ENCODE peak calls at places on chromosomes 7 and 10, in eight cellular contexts. N, O, I, W, T, J, R and Y are unnamed samples.

GRCh38 chr7:41219276-41219675 is 483.6 kb downstream of the INHBA start:
- DNase-seq in I (no peak), T (no peak), O (peak), R (no peak), J (no peak), W (no peak), N (peak), Y (peak)

GRCh38 chr10:49784631-49785030 is 22.5 kb upstream of the OGDHL start:
- DNase-seq in O (no peak), W (no peak), N (no peak), T (no peak), J (peak), R (peak), I (no peak), Y (no peak)

GRCh38 chr7:14385074-14385473 is 395.6 kb upstream of the ETV1 start:
- DNase-seq in T (no peak), W (no peak), O (no peak), N (peak), I (no peak), R (no peak), J (no peak), Y (peak)

GRCh38 chr7:80362677-80363076 is 149.2 kb downstream of the GNAT3 start:
- DNase-seq in J (no peak), N (peak), T (no peak), O (no peak), R (no peak), I (no peak), W (no peak), Y (no peak)

GRCh38 chr7:36430171-36430570 is 40.5 kb downstream of the ANLN start:
- DNase-seq in J (no peak), O (peak), I (no peak), T (no peak), N (peak), W (no peak), R (no peak), Y (no peak)

GRCh38 chr7:3730271-3730670 is 429.2 kb downstream of the SDK1 start:
- DNase-seq in R (no peak), J (no peak), I (no peak), T (no peak), O (peak), N (peak), W (no peak), Y (no peak)

GRCh38 chr10:78251041-78251434 is 217.4 kb downstream of the RPS24 start:
- DNase-seq in W (no peak), J (no peak), T (no peak), N (no peak), O (no peak), I (no peak), R (no peak), Y (no peak)

GRCh38 chr7:155147172-155147571 is 77.0 kb downstream of the HTR5A start:
- DNase-seq in T (no peak), W (no peak), N (no peak), O (no peak), I (no peak), R (no peak), J (no peak), Y (no peak)

GRCh38 chr10:61837748-61838055 is 63.8 kb upstream of the ARID5B start:
- DNase-seq in J (peak), O (peak), T (no peak), I (peak), W (no peak), N (no peak), R (no peak), Y (no peak)

DNA sequence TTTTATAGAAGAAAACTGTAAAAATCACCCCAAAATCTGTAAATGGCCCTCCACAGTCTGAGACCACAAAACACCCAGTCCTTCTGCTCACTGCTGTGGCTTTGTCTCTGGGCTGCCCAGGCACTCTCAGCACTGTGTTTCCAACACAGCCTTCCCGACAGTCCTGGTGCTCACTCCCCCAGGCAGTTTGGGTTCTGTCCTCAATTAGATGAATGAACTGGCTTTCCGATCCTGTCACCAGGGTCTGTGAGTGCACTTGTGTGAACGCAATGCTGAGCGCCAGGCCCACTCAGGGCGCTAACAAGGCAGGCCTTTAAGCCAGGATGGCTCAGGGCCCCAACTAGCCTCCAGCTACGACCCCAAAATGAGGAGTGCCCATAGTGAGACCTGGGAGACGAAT is 3.3 kb downstream of the MAD1L1 start:
- DNase-seq in R (peak), N (no peak), J (no peak), W (no peak), T (no peak), I (no peak), O (no peak), Y (no peak)
- H3K27ac ChIP-seq in R (no peak), N (no peak), J (no peak), W (no peak), T (no peak), I (no peak), O (no peak), Y (no peak)

GRCh38 chr7:30450123-30450982 is 28.2 kb downstream of the NOD1 start:
- DNase-seq in T (no peak), N (no peak), J (no peak), R (no peak), I (no peak), O (no peak), W (no peak), Y (no peak)
- H3K9ac ChIP-seq in T (no peak), N (no peak), J (no peak), R (no peak), I (no peak), O (no peak), W (no peak), Y (no peak)

DNA sequence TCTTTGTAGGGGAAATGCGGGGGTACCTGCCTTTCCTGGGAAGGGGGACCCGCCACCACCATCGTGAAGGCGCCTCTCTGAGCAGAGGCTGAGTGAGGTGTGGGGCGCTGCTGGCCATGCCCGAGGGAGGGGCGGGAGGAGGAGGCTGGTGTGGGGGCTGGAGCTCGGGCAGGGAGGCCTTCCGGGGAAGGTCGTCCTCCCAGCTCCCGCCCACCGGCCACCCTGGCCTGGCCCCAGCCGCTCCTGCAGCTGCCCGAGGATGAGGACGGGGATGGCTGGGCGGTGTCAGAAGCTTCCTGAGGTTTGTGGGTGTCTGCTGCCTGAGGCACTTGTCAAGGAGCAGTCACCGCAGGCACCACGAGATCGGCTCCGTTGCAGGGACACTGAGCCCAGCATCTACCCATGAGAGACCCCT is 11.4 kb downstream of the PWWP2B start:
- DNase-seq in T (no peak), O (no peak), I (no peak), R (no peak), J (peak), N (no peak), W (no peak), Y (peak)
- H3K27ac ChIP-seq in T (no peak), O (no peak), I (no peak), R (no peak), J (peak), N (peak), W (peak), Y (no peak)

DNA sequence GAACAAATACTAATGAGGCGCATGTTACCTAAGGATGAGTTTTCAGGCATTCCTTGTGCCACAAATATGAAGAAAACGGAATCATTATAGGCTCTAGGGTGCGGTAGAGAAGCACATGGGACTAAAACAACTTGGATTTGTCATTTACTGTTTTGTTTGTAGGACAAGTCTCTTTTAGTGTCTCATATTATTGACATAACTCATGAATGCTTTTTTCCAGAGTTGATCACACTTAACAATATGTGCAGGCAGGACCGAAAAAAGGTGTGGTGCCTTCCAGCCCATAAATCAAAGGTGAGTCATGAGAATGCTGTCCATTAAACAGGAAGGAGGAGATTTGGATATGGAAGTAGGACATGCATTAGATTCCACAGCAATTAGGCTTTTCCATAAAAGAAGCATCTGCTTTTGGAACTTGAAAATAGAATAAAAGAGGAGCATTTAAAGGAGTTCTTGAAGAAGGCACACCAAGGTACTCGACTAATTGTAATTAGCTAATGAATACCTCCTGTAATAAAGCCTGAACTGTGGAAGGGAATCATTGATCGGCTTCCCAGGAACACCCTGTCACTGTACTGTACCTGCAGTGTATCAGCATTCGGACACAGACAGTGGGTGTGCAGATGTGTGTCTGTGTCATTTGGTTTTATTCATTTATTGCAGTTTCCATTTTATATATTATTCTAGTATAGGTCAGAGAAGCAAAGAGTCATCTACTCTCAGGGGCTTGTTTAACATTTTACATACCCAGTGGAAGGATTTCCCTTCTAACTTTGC is 119.7 kb upstream of the KLF14 start:
- DNase-seq in J (no peak), I (peak), N (peak), W (peak), R (no peak), O (peak), T (no peak), Y (peak)
- H3K9ac ChIP-seq in J (no peak), I (no peak), N (peak), W (no peak), R (no peak), O (no peak), T (no peak), Y (peak)

GRCh38 chr7:107998150-107998549 is 4.8 kb downstream of the LAMB1 start:
- DNase-seq in O (peak), T (no peak), I (no peak), R (no peak), N (no peak), J (no peak), W (no peak), Y (peak)

GRCh38 chr7:107996072-107996824 is 6.7 kb downstream of the LAMB1 start:
- DNase-seq in N (peak), W (no peak), J (no peak), O (peak), R (peak), I (no peak), T (no peak), Y (no peak)

GRCh38 chr7:107993879-107994278 is 9.1 kb downstream of the LAMB1 start:
- DNase-seq in T (no peak), N (peak), I (no peak), W (no peak), J (no peak), R (no peak), O (peak), Y (no peak)

GRCh38 chr7:107995184-107996071 is 7.5 kb downstream of the LAMB1 start:
- DNase-seq in I (peak), R (peak), O (peak), T (peak), W (peak), J (peak), N (peak), Y (peak)

GRCh38 chr7:107994366-107994765 is 8.6 kb downstream of the LAMB1 start:
- DNase-seq in W (no peak), O (no peak), J (no peak), R (no peak), N (no peak), I (no peak), T (no peak), Y (no peak)
- H3K27ac ChIP-seq in W (no peak), O (peak), J (no peak), R (peak), N (peak), I (no peak), T (peak), Y (no peak)

GRCh38 chr10:34627331-34627730 is 187.8 kb downstream of the PARD3 start:
- DNase-seq in J (no peak), R (no peak), T (no peak), O (no peak), W (no peak), N (no peak), I (no peak), Y (no peak)

GRCh38 chr10:34629120-34629519 is 186.0 kb downstream of the PARD3 start:
- DNase-seq in R (no peak), I (no peak), O (no peak), J (no peak), N (no peak), T (no peak), W (no peak), Y (no peak)

GRCh38 chr10:34628174-34628802 is 186.8 kb downstream of the PARD3 start:
- DNase-seq in W (no peak), T (no peak), O (peak), R (peak), N (peak), J (peak), I (peak), Y (no peak)

GRCh38 chr10:34626158-34626557 is 188.9 kb downstream of the PARD3 start:
- DNase-seq in R (no peak), O (no peak), W (no peak), T (no peak), I (no peak), N (no peak), J (no peak), Y (no peak)

GRCh38 chr10:34627741-34628140 is 187.4 kb downstream of the PARD3 start:
- DNase-seq in J (no peak), I (peak), W (no peak), O (no peak), T (no peak), R (no peak), N (no peak), Y (no peak)
- H3K9ac ChIP-seq in J (no peak), I (no peak), W (no peak), O (no peak), T (no peak), R (no peak), N (no peak), Y (no peak)

DNA sequence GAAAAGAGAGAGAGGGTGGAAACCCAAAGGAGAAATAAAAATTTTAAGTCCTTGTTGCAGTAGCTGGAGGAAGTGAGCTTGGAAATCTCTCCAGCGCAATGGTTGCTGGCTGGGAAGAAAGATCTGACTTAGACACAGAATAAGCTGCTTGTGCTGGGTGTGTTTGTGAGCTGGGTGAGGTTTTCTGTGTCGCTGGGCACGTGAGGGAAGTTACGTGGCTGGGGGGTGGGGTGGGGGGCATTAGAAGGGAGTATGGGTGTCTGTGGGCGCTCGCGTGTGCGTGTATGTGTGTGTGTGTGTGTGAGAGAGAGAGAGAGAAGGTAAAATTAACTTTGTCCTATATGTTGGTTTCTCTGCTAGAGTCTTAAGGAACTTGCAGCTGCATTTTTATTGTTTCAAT is 11.6 kb downstream of the TCF7L2 start:
- DNase-seq in W (no peak), I (no peak), T (no peak), N (no peak), R (no peak), J (no peak), O (no peak), Y (no peak)
- H3K27ac ChIP-seq in W (peak), I (no peak), T (no peak), N (no peak), R (peak), J (no peak), O (no peak), Y (no peak)

GRCh38 chr10:13743101-13743693 is 156.4 kb downstream of the PRPF18 start:
- DNase-seq in I (no peak), W (no peak), T (no peak), R (no peak), N (peak), J (no peak), O (no peak), Y (no peak)
- H3K9ac ChIP-seq in I (no peak), W (no peak), T (no peak), R (no peak), N (no peak), J (no peak), O (no peak), Y (no peak)